ENCODE peak calls at places on chromosome 17, in nine cellular contexts. One of them, this sample, is unnamed. For H3K4me1, the result is how much of the 10 kb centered on the place peaks cover.

GRCh38 chr17:1495265-1495664 is 2.8 kb upstream of the MYO1C start:
- DNase-seq in psoas muscle: peak
- DNase-seq in HCT116: no peak
- DNase-seq in heart left ventricle: peak
- DNase-seq in left ventricle myocardium inferior: peak
- DNase-seq in upper lobe of right lung: no peak
- DNase-seq in CD8-positive, alpha-beta T cell: no peak
- DNase-seq in heart right ventricle: peak
- DNase-seq in IMR-90: no peak
- DNase-seq in this sample: no peak

GRCh38 chr17:57008958-57009357 is 31.0 kb downstream of the SCPEP1 start:
- DNase-seq in psoas muscle: no peak
- DNase-seq in HCT116: no peak
- DNase-seq in heart left ventricle: no peak
- DNase-seq in left ventricle myocardium inferior: no peak
- DNase-seq in upper lobe of right lung: no peak
- DNase-seq in CD8-positive, alpha-beta T cell: no peak
- DNase-seq in heart right ventricle: no peak
- DNase-seq in IMR-90: no peak
- DNase-seq in this sample: no peak

GRCh38 chr17:33200116-33200515 is 93.0 kb downstream of the ASIC2 start:
- DNase-seq in psoas muscle: no peak
- DNase-seq in HCT116: no peak
- DNase-seq in heart left ventricle: no peak
- DNase-seq in left ventricle myocardium inferior: no peak
- DNase-seq in upper lobe of right lung: no peak
- DNase-seq in CD8-positive, alpha-beta T cell: no peak
- DNase-seq in heart right ventricle: no peak
- DNase-seq in IMR-90: peak
- DNase-seq in this sample: no peak

GRCh38 chr17:588519-588918 is 126.1 kb downstream of the VPS53 start:
- DNase-seq in psoas muscle: no peak
- DNase-seq in HCT116: no peak
- DNase-seq in heart left ventricle: no peak
- DNase-seq in left ventricle myocardium inferior: no peak
- DNase-seq in upper lobe of right lung: no peak
- DNase-seq in CD8-positive, alpha-beta T cell: no peak
- DNase-seq in heart right ventricle: no peak
- DNase-seq in IMR-90: no peak
- DNase-seq in this sample: no peak

GRCh38 chr17:56603486-56604238 is 10.2 kb downstream of the NOG start:
- DNase-seq in psoas muscle: no peak
- DNase-seq in HCT116: no peak
- DNase-seq in heart left ventricle: no peak
- DNase-seq in left ventricle myocardium inferior: no peak
- DNase-seq in upper lobe of right lung: no peak
- DNase-seq in CD8-positive, alpha-beta T cell: no peak
- DNase-seq in heart right ventricle: no peak
- DNase-seq in IMR-90: peak
- DNase-seq in this sample: no peak

GRCh38 chr17:37182786-37183185 is 193.0 kb upstream of the C17orf78 start:
- DNase-seq in psoas muscle: no peak
- DNase-seq in HCT116: no peak
- DNase-seq in heart left ventricle: no peak
- DNase-seq in left ventricle myocardium inferior: no peak
- DNase-seq in upper lobe of right lung: no peak
- DNase-seq in CD8-positive, alpha-beta T cell: no peak
- DNase-seq in heart right ventricle: no peak
- DNase-seq in IMR-90: peak
- DNase-seq in this sample: no peak

GRCh38 chr17:70447588-70447987 is 278.3 kb downstream of the KCNJ2 start:
- DNase-seq in psoas muscle: no peak
- DNase-seq in HCT116: no peak
- DNase-seq in heart left ventricle: no peak
- DNase-seq in left ventricle myocardium inferior: no peak
- DNase-seq in upper lobe of right lung: no peak
- DNase-seq in CD8-positive, alpha-beta T cell: no peak
- DNase-seq in heart right ventricle: no peak
- DNase-seq in IMR-90: no peak
- DNase-seq in this sample: no peak

GRCh38 chr17:17525956-17526355 is 29.8 kb upstream of the RASD1 start:
- DNase-seq in psoas muscle: no peak
- DNase-seq in HCT116: no peak
- DNase-seq in heart left ventricle: no peak
- DNase-seq in left ventricle myocardium inferior: no peak
- DNase-seq in upper lobe of right lung: no peak
- DNase-seq in CD8-positive, alpha-beta T cell: no peak
- DNase-seq in heart right ventricle: no peak
- DNase-seq in IMR-90: no peak
- DNase-seq in this sample: no peak

GRCh38 chr17:39622380-39623006 is 4.3 kb upstream of the PPP1R1B start:
- DNase-seq in psoas muscle: no peak
- DNase-seq in HCT116: no peak
- DNase-seq in heart left ventricle: no peak
- DNase-seq in left ventricle myocardium inferior: no peak
- DNase-seq in upper lobe of right lung: no peak
- DNase-seq in CD8-positive, alpha-beta T cell: no peak
- DNase-seq in heart right ventricle: no peak
- DNase-seq in IMR-90: no peak
- DNase-seq in this sample: peak

GRCh38 chr17:80124351-80124981 is 22.5 kb downstream of the EIF4A3 start:
- DNase-seq in psoas muscle: no peak
- DNase-seq in HCT116: peak
- DNase-seq in heart left ventricle: no peak
- DNase-seq in left ventricle myocardium inferior: no peak
- DNase-seq in upper lobe of right lung: no peak
- DNase-seq in CD8-positive, alpha-beta T cell: no peak
- DNase-seq in heart right ventricle: no peak
- DNase-seq in IMR-90: peak
- DNase-seq in this sample: no peak

GRCh38 chr17:58086953-58087352 is 3.7 kb downstream of the DYNLL2 start:
- DNase-seq in psoas muscle: no peak
- DNase-seq in HCT116: no peak
- DNase-seq in heart left ventricle: no peak
- DNase-seq in left ventricle myocardium inferior: no peak
- DNase-seq in upper lobe of right lung: no peak
- DNase-seq in CD8-positive, alpha-beta T cell: no peak
- DNase-seq in heart right ventricle: no peak
- DNase-seq in IMR-90: no peak
- DNase-seq in this sample: no peak

GRCh38 chr17:82882715-82883446 is 43.1 kb upstream of the ZNF750 start:
- DNase-seq in psoas muscle: no peak
- DNase-seq in HCT116: no peak
- DNase-seq in heart left ventricle: no peak
- DNase-seq in left ventricle myocardium inferior: no peak
- DNase-seq in upper lobe of right lung: peak
- DNase-seq in CD8-positive, alpha-beta T cell: peak
- DNase-seq in heart right ventricle: no peak
- DNase-seq in IMR-90: no peak
- DNase-seq in this sample: peak

GRCh38 chr17:43352579-43352978 is 46.2 kb upstream of the ARL4D start:
- DNase-seq in psoas muscle: no peak
- DNase-seq in HCT116: no peak
- DNase-seq in heart left ventricle: no peak
- DNase-seq in left ventricle myocardium inferior: no peak
- DNase-seq in upper lobe of right lung: no peak
- DNase-seq in CD8-positive, alpha-beta T cell: no peak
- DNase-seq in heart right ventricle: no peak
- DNase-seq in IMR-90: no peak
- DNase-seq in this sample: no peak

GRCh38 chr17:77451271-77451893 is 310.6 kb downstream of the SEC14L1 start:
- DNase-seq in psoas muscle: peak
- DNase-seq in HCT116: no peak
- DNase-seq in heart left ventricle: peak
- DNase-seq in left ventricle myocardium inferior: peak
- DNase-seq in upper lobe of right lung: peak
- DNase-seq in CD8-positive, alpha-beta T cell: peak
- DNase-seq in heart right ventricle: peak
- DNase-seq in IMR-90: peak
- DNase-seq in this sample: peak

GRCh38 chr17:78294776-78295175 is 63.3 kb downstream of the TMEM235 start:
- DNase-seq in psoas muscle: no peak
- DNase-seq in HCT116: peak
- DNase-seq in heart left ventricle: no peak
- DNase-seq in left ventricle myocardium inferior: no peak
- DNase-seq in upper lobe of right lung: no peak
- DNase-seq in CD8-positive, alpha-beta T cell: no peak
- DNase-seq in heart right ventricle: no peak
- DNase-seq in IMR-90: peak
- DNase-seq in this sample: no peak

GRCh38 chr17:82101767-82102679 is 4.0 kb upstream of the FASN start:
- DNase-seq in psoas muscle: peak
- DNase-seq in HCT116: no peak
- DNase-seq in heart left ventricle: no peak
- DNase-seq in left ventricle myocardium inferior: no peak
- DNase-seq in upper lobe of right lung: no peak
- DNase-seq in CD8-positive, alpha-beta T cell: no peak
- DNase-seq in heart right ventricle: no peak
- DNase-seq in IMR-90: no peak
- DNase-seq in this sample: no peak

GRCh38 chr17:8122391-8122922 is 1.4 kb downstream of the HES7 start:
- DNase-seq in psoas muscle: no peak
- DNase-seq in HCT116: no peak
- DNase-seq in heart left ventricle: peak
- DNase-seq in left ventricle myocardium inferior: no peak
- DNase-seq in upper lobe of right lung: no peak
- DNase-seq in CD8-positive, alpha-beta T cell: no peak
- DNase-seq in heart right ventricle: peak
- DNase-seq in IMR-90: peak
- DNase-seq in this sample: no peak
- H3K4me1 ChIP-seq in psoas muscle: under half
- H3K4me1 ChIP-seq in HCT116: half or more
- H3K4me1 ChIP-seq in heart left ventricle: half or more
- H3K4me1 ChIP-seq in left ventricle myocardium inferior: half or more
- H3K4me1 ChIP-seq in upper lobe of right lung: half or more
- H3K4me1 ChIP-seq in CD8-positive, alpha-beta T cell: half or more
- H3K4me1 ChIP-seq in heart right ventricle: half or more
- H3K4me1 ChIP-seq in IMR-90: under half
- H3K4me1 ChIP-seq in this sample: half or more

GRCh38 chr17:19301274-19301946 is 61.1 kb downstream of the B9D1 start:
- DNase-seq in psoas muscle: no peak
- DNase-seq in HCT116: no peak
- DNase-seq in heart left ventricle: no peak
- DNase-seq in left ventricle myocardium inferior: no peak
- DNase-seq in upper lobe of right lung: peak
- DNase-seq in CD8-positive, alpha-beta T cell: no peak
- DNase-seq in heart right ventricle: no peak
- DNase-seq in IMR-90: no peak
- DNase-seq in this sample: no peak
- H3K27ac ChIP-seq in psoas muscle: no peak
- H3K27ac ChIP-seq in HCT116: no peak
- H3K27ac ChIP-seq in heart left ventricle: peak
- H3K27ac ChIP-seq in left ventricle myocardium inferior: peak
- H3K27ac ChIP-seq in upper lobe of right lung: peak
- H3K27ac ChIP-seq in CD8-positive, alpha-beta T cell: no peak
- H3K27ac ChIP-seq in heart right ventricle: no peak
- H3K27ac ChIP-seq in IMR-90: no peak
- H3K27ac ChIP-seq in this sample: no peak

DNA sequence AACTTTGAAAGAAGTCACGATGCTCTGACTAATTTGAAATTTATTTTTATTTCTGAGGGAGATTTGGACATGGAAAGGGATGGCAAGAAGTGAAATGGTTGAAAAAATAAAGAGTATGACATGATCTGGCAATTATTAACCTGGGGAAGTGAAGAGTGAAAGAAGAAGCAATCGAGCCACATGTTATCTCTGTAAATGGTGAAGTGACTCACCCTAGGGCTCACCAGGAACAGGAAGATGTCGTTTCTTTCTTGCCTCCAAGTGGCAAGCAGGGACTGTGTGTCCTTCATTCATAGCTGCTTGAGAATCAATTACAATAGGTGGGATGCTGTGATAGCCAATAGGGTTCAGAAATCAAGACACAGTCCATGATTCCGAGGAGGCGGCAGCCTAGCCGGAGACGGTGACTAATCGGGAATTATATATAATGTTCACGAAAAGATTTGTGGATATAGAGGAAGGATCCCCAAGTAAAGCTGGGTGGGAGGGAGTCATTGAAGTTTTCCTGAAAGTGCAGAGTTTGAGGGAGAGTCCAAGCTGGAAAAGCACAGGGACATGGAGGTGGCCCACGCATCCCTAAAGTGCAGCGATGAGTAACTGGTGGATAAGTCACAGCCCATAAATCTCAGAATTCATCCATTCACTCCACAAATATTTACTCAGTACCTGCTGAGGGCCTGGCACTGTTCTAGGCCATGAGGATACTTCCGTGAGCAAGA is 18.2 kb upstream of the KRT20 start:
- DNase-seq in psoas muscle: no peak
- DNase-seq in HCT116: peak
- DNase-seq in heart left ventricle: no peak
- DNase-seq in left ventricle myocardium inferior: no peak
- DNase-seq in upper lobe of right lung: no peak
- DNase-seq in CD8-positive, alpha-beta T cell: no peak
- DNase-seq in heart right ventricle: no peak
- DNase-seq in IMR-90: peak
- DNase-seq in this sample: no peak
- H3K4me3 ChIP-seq in psoas muscle: no peak
- H3K4me3 ChIP-seq in HCT116: peak
- H3K4me3 ChIP-seq in heart left ventricle: no peak
- H3K4me3 ChIP-seq in left ventricle myocardium inferior: no peak
- H3K4me3 ChIP-seq in upper lobe of right lung: no peak
- H3K4me3 ChIP-seq in CD8-positive, alpha-beta T cell: no peak
- H3K4me3 ChIP-seq in heart right ventricle: no peak
- H3K4me3 ChIP-seq in IMR-90: peak
- H3K4me3 ChIP-seq in this sample: no peak

GRCh38 chr17:29041091-29041490 is 1.9 kb upstream of the PIPOX start:
- DNase-seq in psoas muscle: no peak
- DNase-seq in HCT116: no peak
- DNase-seq in heart left ventricle: no peak
- DNase-seq in left ventricle myocardium inferior: no peak
- DNase-seq in upper lobe of right lung: no peak
- DNase-seq in CD8-positive, alpha-beta T cell: no peak
- DNase-seq in heart right ventricle: no peak
- DNase-seq in IMR-90: no peak
- DNase-seq in this sample: no peak

GRCh38 chr17:29037739-29038465 is 5.0 kb upstream of the PIPOX start:
- DNase-seq in psoas muscle: no peak
- DNase-seq in HCT116: no peak
- DNase-seq in heart left ventricle: no peak
- DNase-seq in left ventricle myocardium inferior: no peak
- DNase-seq in upper lobe of right lung: no peak
- DNase-seq in CD8-positive, alpha-beta T cell: no peak
- DNase-seq in heart right ventricle: no peak
- DNase-seq in IMR-90: no peak
- DNase-seq in this sample: no peak

GRCh38 chr17:29038511-29039300 is 4.2 kb upstream of the PIPOX start:
- DNase-seq in psoas muscle: no peak
- DNase-seq in HCT116: no peak
- DNase-seq in heart left ventricle: no peak
- DNase-seq in left ventricle myocardium inferior: no peak
- DNase-seq in upper lobe of right lung: no peak
- DNase-seq in CD8-positive, alpha-beta T cell: no peak
- DNase-seq in heart right ventricle: no peak
- DNase-seq in IMR-90: no peak
- DNase-seq in this sample: no peak

GRCh38 chr17:29042026-29042678 is 789 bp upstream of the PIPOX start:
- DNase-seq in psoas muscle: no peak
- DNase-seq in HCT116: no peak
- DNase-seq in heart left ventricle: no peak
- DNase-seq in left ventricle myocardium inferior: no peak
- DNase-seq in upper lobe of right lung: no peak
- DNase-seq in CD8-positive, alpha-beta T cell: no peak
- DNase-seq in heart right ventricle: no peak
- DNase-seq in IMR-90: no peak
- DNase-seq in this sample: no peak

GRCh38 chr17:29039764-29040598 is 3.0 kb upstream of the PIPOX start:
- DNase-seq in psoas muscle: no peak
- DNase-seq in HCT116: no peak
- DNase-seq in heart left ventricle: no peak
- DNase-seq in left ventricle myocardium inferior: no peak
- DNase-seq in upper lobe of right lung: no peak
- DNase-seq in CD8-positive, alpha-beta T cell: no peak
- DNase-seq in heart right ventricle: no peak
- DNase-seq in IMR-90: peak
- DNase-seq in this sample: no peak
- H3K4me1 ChIP-seq in psoas muscle: under half
- H3K4me1 ChIP-seq in HCT116: under half
- H3K4me1 ChIP-seq in heart left ventricle: under half
- H3K4me1 ChIP-seq in left ventricle myocardium inferior: under half
- H3K4me1 ChIP-seq in upper lobe of right lung: under half
- H3K4me1 ChIP-seq in CD8-positive, alpha-beta T cell: under half
- H3K4me1 ChIP-seq in heart right ventricle: under half
- H3K4me1 ChIP-seq in IMR-90: under half
- H3K4me1 ChIP-seq in this sample: under half